ENCODE peak calls at places on chromosomes 7 and 10, in nine cellular contexts. J is OCI-LY7; V is PC-9; H is stimulated activated CD4-positive, alpha-beta T cell treated with anti-CD3 and anti-CD28 coated beads, Interleukin-4, amount 100 ng/mL, for 24 hours; X is activated CD4-positive, alpha-beta T cell treated with anti-CD3 and anti-CD28 coated beads, Interleukin-2, amount 10 ng/mL, durations not matched to agents 7 days and 5 days; E is SK-MEL-5; C is uterus; M is foreskin fibroblast; D is WTC11. I is an unnamed sample.

GRCh38 chr10:103757531-103758293 is 97.7 kb downstream of the SH3PXD2A start:
- DNase-seq in E (no peak), M (peak), D (peak), V (no peak), C (no peak), X (peak), J (no peak), H (peak), I (peak)

GRCh38 chr10:79063071-79063491 is 5.7 kb upstream of the ZMIZ1 start:
- DNase-seq in H (no peak), C (no peak), J (no peak), M (no peak), V (no peak), D (no peak), E (no peak), X (no peak), I (peak)

GRCh38 chr7:43112088-43112940 is at the start of gene HECW1:
- DNase-seq in X (no peak), C (no peak), M (no peak), V (no peak), H (no peak), J (no peak), D (peak), E (no peak), I (no peak)

GRCh38 chr10:97291357-97292096 is 910 bp downstream of the ARHGAP19 start:
- DNase-seq in X (no peak), M (no peak), V (no peak), D (no peak), E (no peak), H (no peak), C (no peak), J (no peak), I (no peak)

GRCh38 chr10:5234106-5234877 is 37.7 kb downstream of the AKR1C4 start:
- DNase-seq in X (no peak), J (no peak), M (peak), C (no peak), E (no peak), D (no peak), V (peak), H (no peak), I (no peak)

GRCh38 chr7:98956469-98956868 is 78.1 kb downstream of the TRRAP start:
- DNase-seq in J (no peak), H (no peak), X (no peak), M (peak), D (no peak), E (no peak), V (no peak), C (no peak), I (peak)

GRCh38 chr10:116774728-116775151 is 32.4 kb upstream of the HSPA12A start:
- DNase-seq in M (no peak), V (peak), H (no peak), D (no peak), E (no peak), J (no peak), C (no peak), X (no peak), I (no peak)

GRCh38 chr10:84876116-84876999 is 548.0 kb downstream of the CCSER2 start:
- DNase-seq in H (no peak), J (no peak), M (no peak), V (no peak), C (no peak), E (no peak), D (no peak), X (no peak), I (no peak)

GRCh38 chr7:40202851-40203250 is 68.0 kb downstream of the SUGCT start:
- DNase-seq in X (no peak), V (peak), C (no peak), J (no peak), E (no peak), H (no peak), D (no peak), M (no peak), I (no peak)

GRCh38 chr7:99050971-99051370 is 92.9 kb downstream of the SMURF1 start:
- DNase-seq in V (no peak), J (no peak), E (no peak), D (no peak), C (no peak), X (no peak), H (no peak), M (no peak), I (no peak)

GRCh38 chr10:95850791-95851190 is 57.0 kb upstream of the CC2D2B start:
- DNase-seq in C (no peak), H (no peak), D (no peak), J (no peak), V (no peak), E (no peak), M (no peak), X (no peak), I (no peak)

GRCh38 chr7:28395806-28396205 is 16.5 kb upstream of the CREB5 start:
- DNase-seq in M (no peak), H (no peak), C (no peak), E (no peak), J (no peak), X (no peak), D (no peak), V (no peak), I (no peak)

GRCh38 chr7:707296-708000 is 19.1 kb upstream of the DNAAF5 start:
- DNase-seq in E (no peak), C (no peak), J (no peak), D (no peak), V (no peak), X (no peak), M (no peak), H (no peak), I (no peak)

GRCh38 chr10:80205478-80206276 is at the start of gene ANXA11:
- DNase-seq in X (peak), C (peak), M (peak), H (peak), J (peak), E (peak), V (peak), D (peak), I (peak)

GRCh38 chr7:43634384-43634783 is 51.5 kb downstream of the STK17A start:
- DNase-seq in E (no peak), C (no peak), D (no peak), X (no peak), M (no peak), J (no peak), V (no peak), H (no peak), I (no peak)

GRCh38 chr10:82383350-82383749 is 508.4 kb downstream of the NRG3 start:
- DNase-seq in H (no peak), J (no peak), D (no peak), X (no peak), E (no peak), C (no peak), V (no peak), M (no peak), I (no peak)

GRCh38 chr10:123567984-123568745 is 98.0 kb upstream of the GPR26 start:
- DNase-seq in M (no peak), D (no peak), E (no peak), H (no peak), C (no peak), J (no peak), V (no peak), X (no peak), I (no peak)

GRCh38 chr10:87861566-87861952 is 1.8 kb downstream of the KLLN start:
- DNase-seq in X (no peak), E (no peak), H (peak), C (peak), D (peak), J (peak), M (peak), V (peak), I (peak)

GRCh38 chr10:103703941-103704919 is 151.1 kb downstream of the SH3PXD2A start:
- DNase-seq in H (no peak), C (no peak), E (no peak), J (no peak), X (no peak), D (no peak), M (no peak), V (no peak), I (no peak)

GRCh38 chr10:74437822-74438221 is 286.8 kb downstream of the ADK start:
- DNase-seq in E (no peak), V (no peak), H (no peak), X (no peak), D (no peak), C (no peak), M (peak), J (no peak), I (no peak)

GRCh38 chr7:85508642-85509429 is 322.0 kb upstream of the SEMA3D start:
- DNase-seq in J (no peak), D (no peak), H (no peak), V (no peak), C (no peak), X (no peak), E (no peak), M (peak), I (no peak)

GRCh38 chr10:21372651-21373410 is 152.7 kb downstream of the SKIDA1 start:
- DNase-seq in D (no peak), J (peak), C (peak), H (peak), V (peak), E (peak), M (peak), X (peak), I (peak)

GRCh38 chr7:100367676-100368613 is 5.3 kb upstream of the PILRA start:
- DNase-seq in X (no peak), D (no peak), V (no peak), E (peak), J (peak), H (no peak), C (no peak), M (no peak), I (no peak)

GRCh38 chr10:34235164-34235832 is 579.8 kb downstream of the PARD3 start:
- DNase-seq in J (no peak), D (no peak), X (no peak), C (no peak), M (peak), V (no peak), E (no peak), H (no peak), I (no peak)

GRCh38 chr7:7183061-7183832 is 903 bp downstream of the C1GALT1 start:
- DNase-seq in E (peak), H (peak), M (peak), X (peak), D (peak), V (peak), J (peak), C (peak), I (peak)

GRCh38 chr10:89207181-89207800 is at the start of gene CH25H:
- DNase-seq in E (peak), M (peak), C (peak), V (no peak), J (no peak), X (peak), H (peak), D (peak), I (peak)

GRCh38 chr10:75599875-75600648 is 168.6 kb downstream of the LRMDA start:
- DNase-seq in D (no peak), C (no peak), X (no peak), V (no peak), H (no peak), M (no peak), E (peak), J (no peak), I (no peak)

GRCh38 chr7:73704640-73705550 is 14.6 kb downstream of the STX1A start:
- DNase-seq in D (no peak), V (peak), J (no peak), M (no peak), E (no peak), H (no peak), X (no peak), C (peak), I (no peak)

GRCh38 chr10:87594864-87595263 is 64.8 kb upstream of the PAPSS2 start:
- DNase-seq in D (no peak), M (no peak), H (no peak), J (no peak), E (no peak), X (no peak), C (no peak), V (no peak), I (no peak)

GRCh38 chr7:106563466-106564150 is 97.3 kb downstream of the CCDC71L start:
- DNase-seq in H (no peak), M (no peak), C (no peak), V (no peak), E (no peak), J (no peak), D (no peak), X (no peak), I (no peak)

GRCh38 chr7:7799138-7799537 is 80.7 kb upstream of the RPA3 start:
- DNase-seq in J (no peak), M (peak), D (no peak), V (peak), X (no peak), H (no peak), C (no peak), E (no peak), I (no peak)

GRCh38 chr7:23218196-23218595 is 28.4 kb upstream of the GPNMB start:
- DNase-seq in X (no peak), M (no peak), J (no peak), V (no peak), E (no peak), H (no peak), D (no peak), C (no peak), I (no peak)

GRCh38 chr10:69494626-69495558 is 43.6 kb downstream of the TSPAN15 start:
- DNase-seq in X (no peak), H (no peak), J (no peak), V (peak), C (peak), E (peak), M (no peak), D (no peak), I (no peak)

GRCh38 chr10:124704428-124704805 is 39.8 kb downstream of the FAM53B start:
- DNase-seq in X (no peak), M (no peak), C (no peak), V (no peak), H (no peak), E (no peak), D (no peak), J (no peak), I (no peak)

GRCh38 chr7:120729300-120729699 is 128.6 kb downstream of the TSPAN12 start:
- DNase-seq in X (no peak), V (no peak), J (no peak), E (no peak), M (no peak), D (no peak), H (no peak), C (no peak), I (no peak)

GRCh38 chr7:12378389-12378788 is 25.3 kb downstream of the VWDE start:
- DNase-seq in M (no peak), X (no peak), E (no peak), J (no peak), H (no peak), D (no peak), V (no peak), C (no peak), I (no peak)

I was measured in left ventricle myocardium inferior.